ENCODE peak calls at places on chromosomes 7 and 10, in eight cellular contexts. One of them, this sample, is unnamed.
A peak's percentile ranks its signal among the peaks of the same experiment; 100 is the strongest.

GRCh38 chr7:14582010-14582409 is 320.5 kb downstream of the DGKB start:
- DNase-seq in right atrium auricular region: no peak
- DNase-seq in H9: no peak
- DNase-seq in transverse colon: no peak
- DNase-seq in A549: no peak
- DNase-seq in caudate nucleus: no peak
- DNase-seq in OCI-LY7: no peak
- DNase-seq in aorta: no peak
- DNase-seq in this sample: no peak

GRCh38 chr7:51325937-51326336 is 9.3 kb upstream of the COBL start:
- DNase-seq in H9: no peak
- DNase-seq in aorta: no peak
- DNase-seq in OCI-LY7: no peak
- DNase-seq in right atrium auricular region: no peak
- DNase-seq in transverse colon: no peak
- DNase-seq in caudate nucleus: no peak
- DNase-seq in A549: no peak
- DNase-seq in this sample: no peak

GRCh38 chr7:129315916-129316315 is 91.1 kb downstream of the AHCYL2 start:
- DNase-seq in caudate nucleus: peak; percentile 18
- DNase-seq in H9: no peak
- DNase-seq in OCI-LY7: no peak
- DNase-seq in right atrium auricular region: no peak
- DNase-seq in A549: no peak
- DNase-seq in transverse colon: no peak
- DNase-seq in aorta: no peak
- DNase-seq in this sample: peak; percentile 41

GRCh38 chr7:129845972-129846327 is 106.8 kb downstream of the UBE2H start:
- DNase-seq in transverse colon: no peak
- DNase-seq in caudate nucleus: no peak
- DNase-seq in right atrium auricular region: no peak
- DNase-seq in H9: no peak
- DNase-seq in aorta: no peak
- DNase-seq in OCI-LY7: no peak
- DNase-seq in A549: peak; percentile 33
- DNase-seq in this sample: peak; percentile 55

GRCh38 chr7:16604054-16604453 is 41.5 kb downstream of the ANKMY2 start:
- DNase-seq in transverse colon: no peak
- DNase-seq in A549: peak; percentile 20
- DNase-seq in OCI-LY7: no peak
- DNase-seq in right atrium auricular region: no peak
- DNase-seq in caudate nucleus: no peak
- DNase-seq in aorta: no peak
- DNase-seq in H9: no peak
- DNase-seq in this sample: peak; percentile 22

GRCh38 chr10:103367782-103368518 is at the start of gene TAF5:
- DNase-seq in caudate nucleus: peak; percentile 83
- DNase-seq in right atrium auricular region: peak; percentile 90
- DNase-seq in aorta: peak; percentile 96
- DNase-seq in transverse colon: peak; percentile 93
- DNase-seq in A549: peak; percentile 97
- DNase-seq in H9: peak; percentile 95
- DNase-seq in OCI-LY7: peak; percentile 98
- DNase-seq in this sample: peak; percentile 94

GRCh38 chr10:46530249-46531186 is 25.9 kb downstream of the GPRIN2 start:
- DNase-seq in H9: no peak
- DNase-seq in A549: peak; percentile 94
- DNase-seq in OCI-LY7: no peak
- DNase-seq in caudate nucleus: no peak
- DNase-seq in right atrium auricular region: no peak
- DNase-seq in aorta: peak; percentile 73
- DNase-seq in transverse colon: peak; percentile 5
- DNase-seq in this sample: no peak

GRCh38 chr10:71647526-71648354 is 71.8 kb downstream of the C10orf105 start:
- DNase-seq in right atrium auricular region: no peak
- DNase-seq in A549: no peak
- DNase-seq in caudate nucleus: no peak
- DNase-seq in aorta: no peak
- DNase-seq in transverse colon: no peak
- DNase-seq in OCI-LY7: peak; percentile 70
- DNase-seq in H9: peak; percentile 62
- DNase-seq in this sample: no peak

GRCh38 chr10:4174197-4174596 is 389.2 kb upstream of the KLF6 start:
- DNase-seq in transverse colon: no peak
- DNase-seq in aorta: no peak
- DNase-seq in caudate nucleus: no peak
- DNase-seq in right atrium auricular region: no peak
- DNase-seq in H9: peak; percentile 68
- DNase-seq in A549: peak; percentile 43
- DNase-seq in OCI-LY7: no peak
- DNase-seq in this sample: no peak

DNA sequence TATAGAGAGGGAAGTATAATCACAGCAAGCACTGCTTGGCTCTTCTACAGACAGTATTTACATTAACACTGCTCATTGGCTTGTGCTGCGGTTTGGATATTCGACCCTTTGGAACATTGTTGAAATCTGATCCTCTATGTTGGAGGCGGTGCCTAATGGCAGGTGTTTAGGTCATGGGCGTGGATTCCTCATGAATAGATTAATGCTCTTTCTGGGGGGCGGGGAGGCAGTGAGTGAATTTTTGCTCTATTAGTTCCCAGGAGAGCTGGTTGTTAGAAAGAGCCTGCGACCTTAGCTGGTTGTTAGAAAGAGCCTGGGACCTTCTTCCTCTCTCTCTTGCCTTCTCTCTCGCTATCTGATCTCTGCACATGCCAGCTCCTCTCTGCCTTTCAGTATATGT is 77.3 kb upstream of the SVIL start:
- DNase-seq in aorta: no peak
- DNase-seq in caudate nucleus: no peak
- DNase-seq in transverse colon: no peak
- DNase-seq in OCI-LY7: no peak
- DNase-seq in H9: peak; percentile 71
- DNase-seq in right atrium auricular region: no peak
- DNase-seq in A549: no peak
- DNase-seq in this sample: no peak
- H3K27ac ChIP-seq in aorta: no peak overlapping the region
- H3K27ac ChIP-seq in caudate nucleus: no peak overlapping the region
- H3K27ac ChIP-seq in transverse colon: no peak overlapping the region
- H3K27ac ChIP-seq in OCI-LY7: no peak overlapping the region
- H3K27ac ChIP-seq in H9: no peak overlapping the region
- H3K27ac ChIP-seq in right atrium auricular region: no peak overlapping the region
- H3K27ac ChIP-seq in A549: no peak overlapping the region
- H3K27ac ChIP-seq in this sample: peak overlapping the region; percentile 86

GRCh38 chr10:129021597-129022304 is 445.3 kb upstream of the MGMT start:
- DNase-seq in right atrium auricular region: no peak
- DNase-seq in H9: peak; percentile 67
- DNase-seq in aorta: no peak
- DNase-seq in transverse colon: no peak
- DNase-seq in A549: no peak
- DNase-seq in caudate nucleus: no peak
- DNase-seq in OCI-LY7: no peak
- DNase-seq in this sample: peak; percentile 67
- H3K27ac ChIP-seq in right atrium auricular region: peak overlapping the region; percentile 24
- H3K27ac ChIP-seq in H9: no peak overlapping the region
- H3K27ac ChIP-seq in aorta: no peak overlapping the region
- H3K27ac ChIP-seq in transverse colon: peak overlapping the region; percentile 25
- H3K27ac ChIP-seq in A549: no peak overlapping the region
- H3K27ac ChIP-seq in caudate nucleus: no peak overlapping the region
- H3K27ac ChIP-seq in OCI-LY7: no peak overlapping the region
- H3K27ac ChIP-seq in this sample: no peak overlapping the region

DNA sequence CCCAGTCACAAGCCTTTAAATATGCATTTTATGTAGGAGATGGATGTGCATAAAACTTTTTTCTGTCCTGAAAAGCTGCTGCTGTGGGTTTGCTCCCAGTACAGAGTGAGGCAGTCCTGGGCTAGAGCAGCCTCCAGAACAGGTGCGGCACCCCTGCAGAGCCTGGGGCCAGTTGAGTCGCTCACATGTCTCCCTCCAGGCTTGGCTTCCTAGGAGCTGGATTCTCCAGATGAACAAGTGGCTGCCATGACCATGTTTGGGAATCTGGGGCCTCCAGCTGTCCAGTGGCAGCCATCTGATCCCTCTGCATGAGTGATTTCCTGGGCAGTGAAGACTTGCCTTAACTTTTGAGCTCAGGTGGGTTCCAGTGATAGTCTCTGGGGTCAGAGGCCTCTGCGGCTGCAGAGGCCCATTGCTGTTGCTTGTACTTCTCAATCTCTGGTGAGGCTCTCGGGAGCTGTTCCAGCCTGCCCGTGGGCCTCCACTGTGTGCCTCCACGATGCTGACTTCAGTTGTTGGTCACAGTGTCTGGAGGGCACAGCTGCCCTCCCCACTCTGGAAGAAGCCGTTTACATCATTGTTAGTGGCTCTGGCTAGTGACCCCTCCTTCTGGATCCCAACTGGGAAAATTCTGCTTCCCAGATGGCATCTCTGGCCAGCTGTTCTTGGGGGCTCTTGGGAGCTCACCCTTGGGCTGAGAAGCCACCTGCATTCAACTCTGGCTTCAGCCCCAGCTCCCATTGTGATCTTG is 120.4 kb downstream of the EMX2 start:
- DNase-seq in H9: no peak
- DNase-seq in transverse colon: no peak
- DNase-seq in caudate nucleus: no peak
- DNase-seq in OCI-LY7: no peak
- DNase-seq in aorta: no peak
- DNase-seq in right atrium auricular region: no peak
- DNase-seq in A549: no peak
- DNase-seq in this sample: no peak
- H3K27ac ChIP-seq in H9: no peak overlapping the region
- H3K27ac ChIP-seq in transverse colon: no peak overlapping the region
- H3K27ac ChIP-seq in caudate nucleus: no peak overlapping the region
- H3K27ac ChIP-seq in OCI-LY7: no peak overlapping the region
- H3K27ac ChIP-seq in aorta: no peak overlapping the region
- H3K27ac ChIP-seq in right atrium auricular region: no peak overlapping the region
- H3K27ac ChIP-seq in A549: no peak overlapping the region
- H3K27ac ChIP-seq in this sample: no peak overlapping the region

GRCh38 chr10:10067644-10068043 is 950.0 kb upstream of the CELF2 start:
- DNase-seq in aorta: no peak
- DNase-seq in caudate nucleus: no peak
- DNase-seq in transverse colon: no peak
- DNase-seq in A549: no peak
- DNase-seq in right atrium auricular region: no peak
- DNase-seq in OCI-LY7: no peak
- DNase-seq in H9: no peak
- DNase-seq in this sample: no peak
- H3K27ac ChIP-seq in aorta: no peak overlapping the region
- H3K27ac ChIP-seq in caudate nucleus: no peak overlapping the region
- H3K27ac ChIP-seq in transverse colon: no peak overlapping the region
- H3K27ac ChIP-seq in A549: no peak overlapping the region
- H3K27ac ChIP-seq in right atrium auricular region: no peak overlapping the region
- H3K27ac ChIP-seq in OCI-LY7: no peak overlapping the region
- H3K27ac ChIP-seq in H9: no peak overlapping the region
- H3K27ac ChIP-seq in this sample: no peak overlapping the region